ENCODE peak calls at places on chromosomes 12 and 14, in six cellular contexts. C, E, Q, X, H and T are unnamed samples.

GRCh38 chr14:85599939-85600338 is 70.0 kb downstream of the FLRT2 start:
- DNase-seq in C (no peak), Q (no peak), E (no peak), X (no peak), H (no peak), T (no peak)

GRCh38 chr12:116903818-116904217 is 6.9 kb upstream of the FBXW8 start:
- DNase-seq in X (no peak), C (no peak), E (no peak), Q (no peak), H (no peak), T (no peak)

GRCh38 chr12:113424915-113425823 is 3.0 kb downstream of the SDSL start:
- DNase-seq in C (peak), E (peak), H (no peak), Q (peak), X (peak), T (no peak)

GRCh38 chr12:26273811-26274210 is 78.4 kb downstream of the SSPN start:
- DNase-seq in H (no peak), C (no peak), E (peak), X (no peak), Q (no peak), T (no peak)

GRCh38 chr14:69547701-69548348 is 26.8 kb downstream of the CCDC177 start:
- DNase-seq in X (no peak), C (peak), E (peak), H (no peak), Q (peak), T (no peak)

GRCh38 chr14:95218006-95218405 is 60.7 kb upstream of the DICER1 start:
- DNase-seq in C (no peak), Q (no peak), X (no peak), E (no peak), H (no peak), T (no peak)

GRCh38 chr12:86623267-86623666 is 367.1 kb upstream of the MGAT4C start:
- DNase-seq in C (no peak), Q (no peak), X (no peak), E (no peak), H (no peak), T (no peak)

GRCh38 chr12:107998863-107999262 is 130.2 kb upstream of the WSCD2 start:
- DNase-seq in H (no peak), Q (no peak), X (no peak), C (no peak), E (no peak), T (no peak)

GRCh38 chr12:19402743-19403400 is 36.4 kb upstream of the AEBP2 start:
- DNase-seq in H (no peak), E (peak), C (no peak), X (no peak), Q (peak), T (no peak)

GRCh38 chr14:92637228-92637627 is 111.2 kb downstream of the LGMN start:
- DNase-seq in H (no peak), C (no peak), E (no peak), X (no peak), Q (no peak), T (no peak)

GRCh38 chr12:3931721-3932120 is 58.5 kb upstream of the PARP11 start:
- DNase-seq in C (no peak), H (no peak), X (no peak), E (no peak), Q (no peak), T (no peak)

GRCh38 chr12:67786086-67786485 is 137.5 kb downstream of the DYRK2 start:
- DNase-seq in H (no peak), C (no peak), E (no peak), Q (no peak), X (no peak), T (no peak)

GRCh38 chr12:1777798-1778197 is 42.6 kb upstream of the LRTM2 start:
- DNase-seq in Q (peak), H (peak), E (no peak), X (no peak), C (no peak), T (no peak)

GRCh38 chr12:116282371-116283286 is 5.1 kb upstream of the MED13L start:
- DNase-seq in X (no peak), Q (peak), C (no peak), H (no peak), E (no peak), T (no peak)

GRCh38 chr14:68680541-68681051 is 112.3 kb downstream of the ZFP36L1 start:
- DNase-seq in Q (no peak), E (no peak), X (no peak), C (no peak), H (peak), T (no peak)

GRCh38 chr14:29035129-29035528 is 268.5 kb downstream of the FOXG1 start:
- DNase-seq in C (no peak), Q (no peak), E (no peak), H (no peak), X (no peak), T (no peak)

GRCh38 chr12:132711169-132711843 is 664 bp downstream of the PGAM5 start:
- DNase-seq in H (no peak), Q (peak), C (peak), E (no peak), X (no peak), T (no peak)

GRCh38 chr12:10247659-10248058 is 35.0 kb downstream of the GABARAPL1 start:
- DNase-seq in Q (no peak), H (no peak), E (no peak), X (no peak), C (no peak), T (no peak)